ENCODE peak calls at places on chromosome 20, in four cellular contexts. One of them, this sample, is unnamed.

GRCh38 chr20:2651772-2652723 is at the start of gene NOP56:
- DNase-seq in GM12865: peak; percentile 97
- DNase-seq in mammary epithelial cell: peak; percentile 90
- DNase-seq in neural crest cell: peak; percentile 97
- DNase-seq in this sample: peak; percentile 95

GRCh38 chr20:3800256-3800877 is 4.3 kb downstream of the CDC25B start:
- DNase-seq in mammary epithelial cell: no peak
- DNase-seq in GM12865: no peak
- DNase-seq in neural crest cell: no peak
- DNase-seq in this sample: no peak

GRCh38 chr20:2798814-2799213 is 1.6 kb downstream of the CPXM1 start:
- DNase-seq in neural crest cell: no peak
- DNase-seq in GM12865: no peak
- DNase-seq in mammary epithelial cell: no peak
- DNase-seq in this sample: no peak

GRCh38 chr20:9235518-9235917 is 166.6 kb downstream of the PLCB4 start:
- DNase-seq in mammary epithelial cell: peak; percentile 38
- DNase-seq in GM12865: no peak
- DNase-seq in neural crest cell: no peak
- DNase-seq in this sample: no peak

GRCh38 chr20:40359127-40359892 is 329.7 kb downstream of the MAFB start:
- DNase-seq in mammary epithelial cell: no peak
- DNase-seq in neural crest cell: no peak
- DNase-seq in GM12865: no peak
- DNase-seq in this sample: no peak

GRCh38 chr20:19338960-19339359 is 126.5 kb downstream of the SLC24A3 start:
- DNase-seq in neural crest cell: no peak
- DNase-seq in mammary epithelial cell: no peak
- DNase-seq in GM12865: no peak
- DNase-seq in this sample: no peak

GRCh38 chr20:4608861-4609260 is 112.8 kb upstream of the PRND start:
- DNase-seq in mammary epithelial cell: no peak
- DNase-seq in neural crest cell: no peak
- DNase-seq in GM12865: no peak
- DNase-seq in this sample: no peak

GRCh38 chr20:40606660-40607059 is 82.4 kb downstream of the MAFB start:
- DNase-seq in neural crest cell: no peak
- DNase-seq in mammary epithelial cell: no peak
- DNase-seq in GM12865: no peak
- DNase-seq in this sample: no peak

GRCh38 chr20:41418031-41418430 is 51.4 kb upstream of the EMILIN3 start:
- DNase-seq in mammary epithelial cell: no peak
- DNase-seq in neural crest cell: no peak
- DNase-seq in GM12865: no peak
- DNase-seq in this sample: no peak

GRCh38 chr20:23668477-23668951 is 20.3 kb downstream of the CST4 start:
- DNase-seq in mammary epithelial cell: peak; percentile 49
- DNase-seq in GM12865: peak; percentile 66
- DNase-seq in neural crest cell: peak; percentile 53
- DNase-seq in this sample: no peak

GRCh38 chr20:2331092-2331491 is 35.3 kb downstream of the TGM3 start:
- DNase-seq in neural crest cell: no peak
- DNase-seq in mammary epithelial cell: no peak
- DNase-seq in GM12865: no peak
- DNase-seq in this sample: no peak

GRCh38 chr20:4949833-4950178 is 51.5 kb downstream of the SLC23A2 start:
- DNase-seq in GM12865: peak; percentile 71
- DNase-seq in neural crest cell: no peak
- DNase-seq in mammary epithelial cell: peak; percentile 9
- DNase-seq in this sample: no peak

GRCh38 chr20:61436674-61437279 is 184.7 kb downstream of the CDH4 start:
- DNase-seq in neural crest cell: peak; percentile 61
- DNase-seq in GM12865: no peak
- DNase-seq in mammary epithelial cell: peak; percentile 98
- DNase-seq in this sample: no peak

GRCh38 chr20:62795023-62795761 is 1.1 kb upstream of the MRGBP start:
- DNase-seq in GM12865: peak; percentile 74
- DNase-seq in neural crest cell: peak; percentile 60
- DNase-seq in mammary epithelial cell: peak; percentile 53
- DNase-seq in this sample: peak; percentile 52

GRCh38 chr20:63957004-63957689 is 931 bp upstream of the UCKL1 start:
- DNase-seq in mammary epithelial cell: peak; percentile 72
- DNase-seq in GM12865: peak; percentile 71
- DNase-seq in neural crest cell: peak; percentile 45
- DNase-seq in this sample: peak; percentile 69
- TF ChIP-seq CTCF in mammary epithelial cell: peak; percentile 25
- TF ChIP-seq CTCF in GM12865: no peak
- TF ChIP-seq CTCF in neural crest cell: no peak
- TF ChIP-seq CTCF in this sample: no peak

GRCh38 chr20:22438346-22438745 is 146.0 kb downstream of the FOXA2 start:
- DNase-seq in mammary epithelial cell: no peak
- DNase-seq in GM12865: no peak
- DNase-seq in neural crest cell: no peak
- DNase-seq in this sample: no peak

GRCh38 chr20:22442318-22442717 is 142.1 kb downstream of the FOXA2 start:
- DNase-seq in mammary epithelial cell: no peak
- DNase-seq in neural crest cell: no peak
- DNase-seq in GM12865: no peak
- DNase-seq in this sample: no peak

GRCh38 chr20:22437354-22437753 is 147.0 kb downstream of the FOXA2 start:
- DNase-seq in mammary epithelial cell: no peak
- DNase-seq in GM12865: no peak
- DNase-seq in neural crest cell: no peak
- DNase-seq in this sample: no peak

DNA sequence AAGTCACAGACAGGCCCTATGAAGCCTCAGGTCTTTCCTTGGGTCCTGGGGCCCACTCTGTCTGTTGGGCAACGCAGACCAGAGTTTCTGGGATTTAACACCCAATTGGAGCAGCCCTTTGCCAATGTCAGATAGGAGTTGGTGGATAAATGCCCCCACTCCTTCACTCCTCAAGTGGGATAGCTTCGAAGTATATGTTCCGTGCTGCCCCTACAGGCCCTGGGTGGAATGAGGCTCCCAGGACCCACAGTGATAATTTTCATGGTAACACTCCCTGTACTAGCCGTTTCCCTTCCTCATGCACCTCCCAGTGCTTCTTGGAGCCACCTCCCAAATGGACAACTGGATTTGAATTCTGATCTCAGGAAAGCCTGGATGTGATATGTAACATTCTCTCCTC is 145.4 kb downstream of the FOXA2 start:
- DNase-seq in GM12865: peak; percentile 7
- DNase-seq in mammary epithelial cell: no peak
- DNase-seq in neural crest cell: no peak
- DNase-seq in this sample: no peak
- TF ChIP-seq CTCF in GM12865: peak; percentile 39
- TF ChIP-seq CTCF in mammary epithelial cell: peak; percentile 21
- TF ChIP-seq CTCF in neural crest cell: peak; percentile 41
- TF ChIP-seq CTCF in this sample: no peak

DNA sequence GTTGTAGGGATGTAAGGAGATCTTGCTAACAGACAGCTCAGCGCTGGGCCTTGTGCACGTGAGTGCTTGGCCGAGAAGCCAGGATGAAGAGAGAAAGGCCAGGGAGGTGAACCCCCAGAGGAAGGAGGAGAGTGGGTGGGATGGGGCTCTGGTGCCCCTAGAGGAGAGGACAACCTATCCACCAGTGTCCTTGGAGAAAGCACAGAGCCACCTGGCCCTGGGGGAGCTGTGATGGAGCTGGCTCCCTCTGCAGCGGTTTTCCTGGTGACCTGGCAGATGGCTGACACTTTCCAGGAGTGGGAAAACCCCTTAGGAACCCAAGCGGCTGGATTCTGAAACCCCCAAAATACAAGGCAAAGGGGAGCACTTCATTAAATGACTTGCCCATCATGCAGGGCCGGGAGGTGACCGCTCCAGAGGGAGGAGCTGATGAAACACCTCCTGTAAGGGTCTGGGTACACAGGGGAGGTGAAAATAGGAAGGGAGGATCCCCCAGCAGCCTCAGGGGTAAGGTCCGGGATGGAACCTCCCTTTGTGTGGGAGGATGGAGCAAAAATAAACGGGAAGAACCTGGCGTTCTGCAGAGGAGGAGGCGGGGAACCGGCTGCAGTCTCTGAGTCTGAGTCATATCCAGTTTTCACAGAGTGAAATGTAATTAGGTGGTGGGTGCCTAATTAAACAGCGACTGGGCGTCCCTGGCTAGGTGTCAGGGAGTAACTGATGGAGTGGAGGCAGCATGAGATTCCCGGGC is 80.4 kb downstream of the SULF2 start:
- DNase-seq in GM12865: no peak
- DNase-seq in mammary epithelial cell: peak; percentile 47
- DNase-seq in neural crest cell: no peak
- DNase-seq in this sample: peak; percentile 65
- TF ChIP-seq CTCF in GM12865: no peak
- TF ChIP-seq CTCF in mammary epithelial cell: no peak
- TF ChIP-seq CTCF in neural crest cell: no peak
- TF ChIP-seq CTCF in this sample: no peak

GRCh38 chr20:60332523-60332922 is 374.3 kb downstream of the CDH26 start:
- DNase-seq in GM12865: no peak
- DNase-seq in mammary epithelial cell: peak; percentile 8
- DNase-seq in neural crest cell: no peak
- DNase-seq in this sample: no peak
- TF ChIP-seq CTCF in GM12865: no peak
- TF ChIP-seq CTCF in mammary epithelial cell: no peak
- TF ChIP-seq CTCF in neural crest cell: no peak
- TF ChIP-seq CTCF in this sample: no peak

GRCh38 chr20:50344232-50345071 is 153.8 kb downstream of the CEBPB start:
- DNase-seq in GM12865: peak; percentile 15
- DNase-seq in mammary epithelial cell: no peak
- DNase-seq in neural crest cell: no peak
- DNase-seq in this sample: no peak
- TF ChIP-seq CTCF in GM12865: peak; percentile 27
- TF ChIP-seq CTCF in mammary epithelial cell: peak; percentile 49
- TF ChIP-seq CTCF in neural crest cell: no peak
- TF ChIP-seq CTCF in this sample: no peak

GRCh38 chr20:45085289-45085688 is 15.6 kb downstream of the KCNS1 start:
- DNase-seq in neural crest cell: no peak
- DNase-seq in mammary epithelial cell: no peak
- DNase-seq in GM12865: no peak
- DNase-seq in this sample: no peak

GRCh38 chr20:45082468-45082867 is 18.5 kb downstream of the KCNS1 start:
- DNase-seq in GM12865: no peak
- DNase-seq in mammary epithelial cell: no peak
- DNase-seq in neural crest cell: no peak
- DNase-seq in this sample: no peak

GRCh38 chr20:45083127-45083526 is 17.8 kb downstream of the KCNS1 start:
- DNase-seq in neural crest cell: no peak
- DNase-seq in GM12865: no peak
- DNase-seq in mammary epithelial cell: no peak
- DNase-seq in this sample: no peak

GRCh38 chr20:45077559-45077958 is 23.4 kb downstream of the KCNS1 start:
- DNase-seq in neural crest cell: no peak
- DNase-seq in mammary epithelial cell: no peak
- DNase-seq in GM12865: no peak
- DNase-seq in this sample: no peak

GRCh38 chr20:45080867-45081616 is 19.9 kb downstream of the KCNS1 start:
- DNase-seq in mammary epithelial cell: no peak
- DNase-seq in GM12865: no peak
- DNase-seq in neural crest cell: no peak
- DNase-seq in this sample: no peak
- TF ChIP-seq CTCF in mammary epithelial cell: peak; percentile 40
- TF ChIP-seq CTCF in GM12865: peak; percentile 22
- TF ChIP-seq CTCF in neural crest cell: peak; percentile 57
- TF ChIP-seq CTCF in this sample: no peak

DNA sequence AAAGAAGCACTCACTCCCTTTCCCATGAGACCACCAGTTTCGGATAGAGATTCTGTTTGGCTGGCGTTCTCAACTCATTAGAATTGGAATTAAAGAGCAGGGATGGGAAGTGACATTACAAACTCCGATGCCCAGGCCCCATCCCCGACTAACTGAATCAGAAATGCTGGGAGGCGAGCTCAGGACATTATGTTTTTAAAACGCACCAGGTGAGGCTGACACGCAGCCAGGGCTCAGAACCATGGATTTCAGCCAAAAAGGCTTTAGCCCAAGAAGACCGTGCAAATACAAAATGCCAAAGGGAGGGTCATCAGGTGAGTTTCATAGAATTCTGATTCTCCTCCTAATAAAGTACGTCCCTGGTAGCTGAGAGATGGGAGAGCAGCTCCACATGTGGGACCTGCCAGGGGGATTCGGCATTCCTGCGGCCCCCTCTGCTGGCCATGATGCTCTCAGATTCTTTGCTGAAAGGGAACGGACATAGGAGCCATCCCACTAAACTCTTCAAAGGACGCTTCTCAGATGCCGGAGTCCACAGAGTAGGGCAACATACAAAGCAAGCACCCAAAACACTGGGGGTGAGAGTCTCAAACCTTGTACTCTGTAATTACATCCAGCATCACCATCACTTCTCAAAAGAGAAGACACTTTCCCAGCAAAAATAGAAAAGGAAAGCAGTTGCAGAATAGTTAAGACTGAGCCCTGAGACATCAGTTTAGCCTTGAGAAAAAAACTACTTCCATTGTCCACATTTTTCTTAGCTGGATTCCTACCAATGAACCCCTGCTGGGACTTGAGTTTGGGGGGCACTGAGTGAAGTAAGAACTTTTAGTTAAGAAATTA is 205.2 kb downstream of the BMP7 start:
- DNase-seq in mammary epithelial cell: peak; percentile 21
- DNase-seq in neural crest cell: peak; percentile 68
- DNase-seq in GM12865: no peak
- DNase-seq in this sample: no peak
- TF ChIP-seq CTCF in mammary epithelial cell: peak; percentile 47
- TF ChIP-seq CTCF in neural crest cell: peak; percentile 70
- TF ChIP-seq CTCF in GM12865: no peak
- TF ChIP-seq CTCF in this sample: no peak